ENCODE peak calls at places on chromosomes 5 and 9, in seven cellular contexts. S is spleen, I is AG04449, E is AG10803, Y is neural crest cell, J is GM13976, O is chondrocyte. H is an unnamed sample.

GRCh38 chr5:124747770-124748686 is 1.6 kb upstream of the ZNF608 start:
- DNase-seq in S (no peak), I (no peak), E (no peak), Y (no peak), J (no peak), O (no peak), H (no peak)

GRCh38 chr5:73733219-73733618 is 107.2 kb downstream of the ARHGEF28 start:
- DNase-seq in S (no peak), I (no peak), E (no peak), Y (no peak), J (no peak), O (no peak), H (no peak)

GRCh38 chr5:180830253-180831138 is 27.9 kb upstream of the MGAT1 start:
- DNase-seq in S (peak; percentile 93), I (no peak), E (peak; percentile 49), Y (no peak), J (peak; percentile 77), O (no peak), H (peak; percentile 77)

GRCh38 chr9:133460405-133461175 is 812 bp downstream of the CACFD1 start:
- DNase-seq in S (no peak), I (no peak), E (peak; percentile 7), Y (no peak), J (peak; percentile 76), O (no peak), H (no peak)

GRCh38 chr9:137876781-137877386 is 698 bp upstream of the CACNA1B start:
- DNase-seq in S (no peak), I (no peak), E (no peak), Y (no peak), J (no peak), O (no peak), H (no peak)

GRCh38 chr5:39570418-39571027 is 145.7 kb upstream of the DAB2 start:
- DNase-seq in S (no peak), I (no peak), E (peak; percentile 62), Y (no peak), J (no peak), O (no peak), H (no peak)

GRCh38 chr5:134878403-134878802 is 4.2 kb downstream of the TXNDC15 start:
- DNase-seq in S (no peak), I (no peak), E (no peak), Y (no peak), J (no peak), O (no peak), H (no peak)

GRCh38 chr9:124122813-124123462 is 111.4 kb downstream of the LHX2 start:
- DNase-seq in S (no peak), I (no peak), E (peak; percentile 66), Y (no peak), J (peak; percentile 46), O (no peak), H (no peak)

GRCh38 chr5:12245429-12245828 is 341.2 kb upstream of the CTNND2 start:
- DNase-seq in S (no peak), I (no peak), E (no peak), Y (no peak), J (no peak), O (no peak), H (no peak)

GRCh38 chr9:126939821-126940221 is 25.2 kb downstream of the RALGPS1 start:
- DNase-seq in S (no peak), I (no peak), E (no peak), Y (no peak), J (no peak), O (no peak), H (no peak)

GRCh38 chr5:134554319-134555222 is 29.1 kb downstream of the JADE2 start:
- DNase-seq in S (no peak), I (peak; percentile 98), E (peak; percentile 96), Y (no peak), J (peak; percentile 79), O (no peak), H (no peak)

GRCh38 chr9:450057-450456 is 235.4 kb downstream of the DOCK8 start:
- DNase-seq in S (no peak), I (no peak), E (no peak), Y (no peak), J (no peak), O (no peak), H (no peak)

GRCh38 chr9:94606641-94607339 is 13.2 kb upstream of the FBP2 start:
- DNase-seq in S (no peak), I (no peak), E (no peak), Y (no peak), J (no peak), O (no peak), H (no peak)

GRCh38 chr5:32916648-32917047 is 205.5 kb downstream of the NPR3 start:
- DNase-seq in S (no peak), I (no peak), E (peak; percentile 53), Y (no peak), J (no peak), O (no peak), H (no peak)

GRCh38 chr9:4011062-4011461 is 288.8 kb downstream of the GLIS3 start:
- DNase-seq in S (no peak), I (no peak), E (no peak), Y (no peak), J (no peak), O (no peak), H (no peak)

GRCh38 chr9:136018257-136019031 is 57.3 kb upstream of the UBAC1 start:
- DNase-seq in S (peak; percentile 57), I (no peak), E (no peak), Y (no peak), J (no peak), O (no peak), H (no peak)

GRCh38 chr9:75488082-75488713 is 399.9 kb downstream of the OSTF1 start:
- DNase-seq in S (no peak), I (no peak), E (no peak), Y (no peak), J (no peak), O (no peak), H (no peak)

GRCh38 chr9:122265265-122265900 is 701 bp downstream of the MRRF start:
- DNase-seq in S (no peak), I (no peak), E (peak; percentile 26), Y (no peak), J (peak; percentile 60), O (no peak), H (no peak)

GRCh38 chr9:22447607-22448305 is 1.1 kb downstream of the DMRTA1 start:
- DNase-seq in S (no peak), I (no peak), E (no peak), Y (no peak), J (no peak), O (no peak), H (no peak)

GRCh38 chr9:5671711-5672353 is 42.9 kb downstream of the RIC1 start:
- DNase-seq in S (no peak), I (no peak), E (no peak), Y (no peak), J (no peak), O (no peak), H (no peak)

GRCh38 chr5:79236970-79237734 is 1.2 kb downstream of the JMY start:
- DNase-seq in S (peak; percentile 85), I (no peak), E (peak; percentile 38), Y (peak; percentile 29), J (peak; percentile 64), O (peak; percentile 83), H (peak; percentile 56)

GRCh38 chr5:72106922-72107873 is at the start of gene MAP1B:
- DNase-seq in S (peak; percentile 75), I (no peak), E (peak; percentile 67), Y (peak; percentile 80), J (peak; percentile 51), O (no peak), H (peak; percentile 94)

GRCh38 chr5:56278267-56278826 is 45.2 kb upstream of the ANKRD55 start:
- DNase-seq in S (no peak), I (peak; percentile 98), E (peak; percentile 98), Y (no peak), J (no peak), O (no peak), H (no peak)

GRCh38 chr5:164256351-164256750 is 750.9 kb downstream of the MAT2B start:
- DNase-seq in S (no peak), I (no peak), E (no peak), Y (no peak), J (no peak), O (no peak), H (no peak)

GRCh38 chr9:26181836-26182235 is 503.6 kb upstream of the TUSC1 start:
- DNase-seq in S (no peak), I (no peak), E (no peak), Y (no peak), J (no peak), O (no peak), H (no peak)

GRCh38 chr5:173925449-173926071 is 37.4 kb downstream of the CPEB4 start:
- DNase-seq in S (peak; percentile 82), I (no peak), E (peak; percentile 23), Y (peak; percentile 24), J (peak; percentile 32), O (no peak), H (peak; percentile 59)
- TF ChIP-seq CTCF in S (no peak), I (peak; percentile 57), E (peak; percentile 47), Y (peak; percentile 64), J (peak; percentile 38), O (peak; percentile 78), H (peak; percentile 53)

GRCh38 chr9:79408617-79409016 is 163.1 kb upstream of the TLE4 start:
- DNase-seq in S (no peak), I (peak; percentile 57), E (peak; percentile 74), Y (no peak), J (no peak), O (no peak), H (no peak)

GRCh38 chr9:79403495-79403894 is 168.3 kb upstream of the TLE4 start:
- DNase-seq in S (no peak), I (no peak), E (no peak), Y (no peak), J (no peak), O (no peak), H (no peak)

GRCh38 chr9:79408200-79408599 is 163.6 kb upstream of the TLE4 start:
- DNase-seq in S (no peak), I (no peak), E (peak; percentile 3), Y (no peak), J (no peak), O (no peak), H (no peak)
- TF ChIP-seq CTCF in S (no peak), I (no peak), E (peak; percentile 15), Y (no peak), J (no peak), O (no peak), H (no peak)

GRCh38 chr5:147234825-147235635 is at the start of gene STK32A:
- DNase-seq in S (no peak), I (no peak), E (peak; percentile 1), Y (peak; percentile 48), J (no peak), O (peak; percentile 82), H (peak; percentile 69)
- TF ChIP-seq CTCF in S (no peak), I (no peak), E (no peak), Y (no peak), J (no peak), O (peak; percentile 30), H (no peak)

GRCh38 chr9:18622186-18622836 is 148.4 kb downstream of the ADAMTSL1 start:
- DNase-seq in S (no peak), I (no peak), E (no peak), Y (no peak), J (no peak), O (no peak), H (no peak)

GRCh38 chr9:18623201-18623600 is 149.2 kb downstream of the ADAMTSL1 start:
- DNase-seq in S (no peak), I (no peak), E (peak; percentile 49), Y (no peak), J (no peak), O (no peak), H (no peak)

GRCh38 chr9:18629136-18629535 is 155.2 kb downstream of the ADAMTSL1 start:
- DNase-seq in S (no peak), I (no peak), E (no peak), Y (no peak), J (no peak), O (no peak), H (no peak)

GRCh38 chr9:18626046-18626698 is 152.2 kb downstream of the ADAMTSL1 start:
- DNase-seq in S (no peak), I (no peak), E (no peak), Y (no peak), J (no peak), O (no peak), H (no peak)
- TF ChIP-seq CTCF in S (no peak), I (no peak), E (no peak), Y (no peak), J (no peak), O (peak; percentile 8), H (no peak)

H was measured in glutamatergic neuron.